ENCODE peak calls at places on chromosome 22, in eight cellular contexts. W is naive thymus-derived CD8-positive, alpha-beta T cell; T is uterus; V is foreskin fibroblast; D is NCI-H748 treated with DMSO at 0.1 percent for 48 hours; M is heart left ventricle; Z is anterior cingulate cortex; L is activated T-cell treated with anti-CD3 and anti-CD28 coated beads, Interleukin-2, amount 50 U/mL, for 72 hours. Q is an unnamed sample.

GRCh38 chr22:21981874-21982273 is 713 bp downstream of the TOP3B start:
- DNase-seq in M (no peak), D (no peak), L (no peak), T (no peak), V (no peak), Z (no peak), W (no peak), Q (no peak)

GRCh38 chr22:41913842-41914534 is 886 bp downstream of the SHISA8 start:
- DNase-seq in T (no peak), V (no peak), D (no peak), L (no peak), Z (no peak), W (no peak), M (no peak), Q (no peak)

GRCh38 chr22:28759861-28760560 is 12.5 kb upstream of the CCDC117 start:
- DNase-seq in T (no peak), W (no peak), L (no peak), D (peak), Z (peak), V (no peak), M (no peak), Q (no peak)

GRCh38 chr22:50683086-50683993 is 10.7 kb downstream of the SHANK3 start:
- DNase-seq in T (no peak), V (no peak), Z (no peak), M (no peak), D (no peak), L (no peak), W (no peak), Q (no peak)

GRCh38 chr22:44530569-44530968 is 32.5 kb upstream of the RTL6 start:
- DNase-seq in M (no peak), D (no peak), T (no peak), W (no peak), V (no peak), Z (no peak), L (no peak), Q (no peak)

GRCh38 chr22:21000215-21000986 is 1.5 kb downstream of the THAP7 start:
- DNase-seq in M (no peak), Z (no peak), D (no peak), W (no peak), T (no peak), L (no peak), V (peak), Q (no peak)

GRCh38 chr22:47782461-47783075 is 1020.1 kb downstream of the TBC1D22A start:
- DNase-seq in Z (no peak), D (no peak), V (no peak), L (no peak), W (no peak), M (no peak), T (no peak), Q (no peak)

GRCh38 chr22:41274856-41275255 is 11.1 kb downstream of the RANGAP1 start:
- DNase-seq in Z (no peak), W (no peak), D (no peak), V (no peak), L (no peak), T (no peak), M (no peak), Q (no peak)

GRCh38 chr22:25067851-25068421 is 115.4 kb downstream of the KIAA1671 start:
- DNase-seq in D (no peak), M (no peak), W (peak), Z (peak), V (no peak), T (no peak), L (peak), Q (peak)

GRCh38 chr22:23063539-23064380 is 6.6 kb upstream of the GNAZ start:
- DNase-seq in D (no peak), V (no peak), L (no peak), M (no peak), T (peak), W (no peak), Z (no peak), Q (peak)

GRCh38 chr22:49953680-49954344 is 6.8 kb upstream of the PIM3 start:
- DNase-seq in V (no peak), T (no peak), L (no peak), Z (no peak), W (no peak), D (no peak), M (no peak), Q (no peak)

GRCh38 chr22:32796865-32797573 is 4.5 kb upstream of the TIMP3 start:
- DNase-seq in Z (peak), W (peak), M (peak), T (peak), L (peak), V (peak), D (peak), Q (peak)

GRCh38 chr22:47901911-47902310 is 1139.5 kb downstream of the TBC1D22A start:
- DNase-seq in V (no peak), L (no peak), T (no peak), Z (no peak), W (no peak), M (no peak), D (no peak), Q (no peak)

Q was measured in tibial artery.